ENCODE peak calls at places on chromosomes 11 and 22, in four cellular contexts. L, D, C and A are unnamed samples.

GRCh38 chr11:55707029-55707428 is 45.0 kb downstream of the OR4C6 start:
- DNase-seq in L (peak; percentile 21), D (peak; percentile 45), C (no peak), A (peak; percentile 65)

GRCh38 chr11:106974831-106975230 is 43.4 kb downstream of the GUCY1A2 start:
- DNase-seq in L (no peak), D (no peak), C (no peak), A (peak; percentile 34)

GRCh38 chr11:124758355-124759267 is 3.5 kb downstream of the ESAM start:
- DNase-seq in L (peak; percentile 44), D (peak; percentile 84), C (peak; percentile 78), A (peak; percentile 70)

GRCh38 chr11:14506532-14506931 is 6.9 kb upstream of the COPB1 start:
- DNase-seq in L (peak; percentile 55), D (peak; percentile 28), C (no peak), A (peak; percentile 28)

GRCh38 chr11:121575963-121576290 is 123.2 kb upstream of the SORL1-AS1 start:
- DNase-seq in L (no peak), D (no peak), C (no peak), A (no peak)

GRCh38 chr11:58562375-58562800 is 13.3 kb downstream of the LPXN start:
- DNase-seq in L (no peak), D (no peak), C (no peak), A (no peak)

GRCh38 chr22:23292453-23293350 is 112.4 kb downstream of the BCR start:
- DNase-seq in L (no peak), D (no peak), C (no peak), A (no peak)

GRCh38 chr11:1274501-1274900 is 34.9 kb downstream of the TOLLIP start:
- DNase-seq in L (no peak), D (no peak), C (no peak), A (no peak)

GRCh38 chr22:39110631-39111561 is 13.9 kb downstream of the APOBEC3H start:
- DNase-seq in L (no peak), D (no peak), C (no peak), A (no peak)

GRCh38 chr22:36386351-36386899 is 1.3 kb downstream of the MYH9 start:
- DNase-seq in L (no peak), D (peak; percentile 66), C (no peak), A (peak; percentile 57)

GRCh38 chr11:1053121-1053901 is 16.8 kb upstream of the MUC6 start:
- DNase-seq in L (peak; percentile 5), D (no peak), C (no peak), A (no peak)

GRCh38 chr11:9169595-9170295 is 78.3 kb upstream of the SCUBE2 start:
- DNase-seq in L (no peak), D (peak; percentile 29), C (no peak), A (no peak)

GRCh38 chr11:112780351-112781043 is 180.7 kb upstream of the NCAM1 start:
- DNase-seq in L (peak; percentile 53), D (peak; percentile 8), C (peak; percentile 65), A (peak; percentile 41)

GRCh38 chr11:126129681-126130671 is 67.3 kb upstream of the CDON start:
- DNase-seq in L (no peak), D (no peak), C (no peak), A (no peak)

GRCh38 chr22:44381761-44382454 is 69.2 kb upstream of the SHISAL1 start:
- DNase-seq in L (no peak), D (no peak), C (no peak), A (no peak)

GRCh38 chr22:45310331-45311032 is 748 bp downstream of the FAM118A start:
- DNase-seq in L (no peak), D (no peak), C (no peak), A (no peak)

GRCh38 chr22:37171662-37172061 is 16.4 kb downstream of the C1QTNF6 start:
- DNase-seq in L (no peak), D (no peak), C (no peak), A (no peak)

GRCh38 chr11:74357449-74357848 is 40.8 kb downstream of the PGM2L1 start:
- DNase-seq in L (no peak), D (no peak), C (no peak), A (no peak)

GRCh38 chr11:8382436-8383053 is 118.9 kb upstream of the LMO1 start:
- DNase-seq in L (peak; percentile 20), D (peak; percentile 56), C (no peak), A (peak; percentile 28)

GRCh38 chr22:41285441-41285819 is 557 bp downstream of the RANGAP1 start:
- DNase-seq in L (peak; percentile 82), D (peak; percentile 98), C (peak; percentile 25), A (peak; percentile 78)

GRCh38 chr11:8832571-8833260 is 78.3 kb upstream of the AKIP1 start:
- DNase-seq in L (peak; percentile 93), D (peak; percentile 95), C (no peak), A (peak; percentile 67)

GRCh38 chr11:87421422-87421821 is 383.7 kb downstream of the TMEM135 start:
- DNase-seq in L (peak; percentile 84), D (peak; percentile 87), C (no peak), A (peak; percentile 92)

GRCh38 chr11:126725043-126725442 is 275.5 kb downstream of the KIRREL3 start:
- DNase-seq in L (no peak), D (no peak), C (no peak), A (no peak)

GRCh38 chr11:96162816-96163499 is 180.0 kb downstream of the MAML2 start:
- DNase-seq in L (peak; percentile 98), D (peak; percentile 94), C (no peak), A (peak; percentile 99)

GRCh38 chr11:102495161-102496042 is 35.1 kb downstream of the MMP7 start:
- DNase-seq in L (peak; percentile 90), D (peak; percentile 91), C (no peak), A (peak; percentile 92)

GRCh38 chr22:43840851-43841250 is 21.5 kb downstream of the SULT4A1 start:
- DNase-seq in L (no peak), D (no peak), C (no peak), A (no peak)

GRCh38 chr11:126878892-126879291 is 121.7 kb downstream of the KIRREL3 start:
- DNase-seq in L (no peak), D (peak; percentile 13), C (no peak), A (no peak)

GRCh38 chr22:29738118-29738815 is 18.5 kb downstream of the CABP7 start:
- DNase-seq in L (no peak), D (no peak), C (no peak), A (no peak)

GRCh38 chr11:130523609-130524008 is 75.2 kb downstream of the ADAMTS15 start:
- DNase-seq in L (peak; percentile 91), D (peak; percentile 95), C (no peak), A (peak; percentile 90)

GRCh38 chr11:68020575-68020974 is 9.9 kb upstream of the NDUFS8 start:
- DNase-seq in L (no peak), D (peak; percentile 72), C (no peak), A (peak; percentile 53)
- TF ChIP-seq CTCF in L (peak; percentile 40), D (peak; percentile 34), C (peak; percentile 35), A (peak; percentile 62)

GRCh38 chr11:19632435-19632834 is 80.2 kb upstream of the NAV2 start:
- DNase-seq in L (peak; percentile 32), D (peak; percentile 89), C (no peak), A (peak; percentile 37)

GRCh38 chr11:19635332-19635731 is 77.3 kb upstream of the NAV2 start:
- DNase-seq in L (no peak), D (no peak), C (no peak), A (no peak)

GRCh38 chr11:19631657-19632325 is 80.8 kb upstream of the NAV2 start:
- DNase-seq in L (peak; percentile 79), D (peak; percentile 41), C (no peak), A (peak; percentile 46)

GRCh38 chr11:19628018-19628417 is 84.6 kb upstream of the NAV2 start:
- DNase-seq in L (peak; percentile 81), D (peak; percentile 97), C (peak; percentile 70), A (peak; percentile 95)

GRCh38 chr11:19633276-19633675 is 79.4 kb upstream of the NAV2 start:
- DNase-seq in L (peak; percentile 39), D (peak; percentile 45), C (peak; percentile 19), A (peak; percentile 71)
- H3K4me3 ChIP-seq in L (no peak overlapping the region), D (no peak overlapping the region), C (no peak overlapping the region), A (no peak overlapping the region)

DNA sequence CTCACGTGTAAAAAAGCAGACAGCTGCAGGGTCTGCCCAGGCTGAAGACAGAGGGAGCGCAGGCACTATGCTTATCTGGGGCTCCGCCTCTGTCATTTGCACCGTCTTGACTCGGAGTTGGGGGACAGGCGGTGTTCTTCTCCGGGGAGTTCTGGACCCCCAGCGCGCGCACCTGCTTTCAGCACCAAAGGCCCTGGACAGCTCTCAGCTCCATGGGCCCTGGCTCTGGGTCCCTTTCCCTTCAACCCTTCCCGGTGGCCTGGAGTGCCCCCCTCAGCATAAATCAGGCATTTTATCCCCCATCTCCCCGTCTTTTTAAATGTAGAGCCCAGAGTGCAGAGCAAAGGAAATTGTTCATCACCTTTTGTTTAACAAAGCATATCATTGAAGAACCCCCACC is 1.5 kb downstream of the SEZ6L start:
- DNase-seq in L (no peak), D (no peak), C (peak; percentile 13), A (no peak)
- TF ChIP-seq CTCF in L (no peak), D (no peak), C (no peak), A (no peak)

GRCh38 chr11:35553831-35554230 is 28.4 kb upstream of the PAMR1 start:
- DNase-seq in L (peak; percentile 98), D (peak; percentile 84), C (no peak), A (peak; percentile 89)
- H3K4me3 ChIP-seq in L (no peak overlapping the region), D (no peak overlapping the region), C (no peak overlapping the region), A (no peak overlapping the region)

GRCh38 chr22:19287076-19287724 is 4.3 kb downstream of the CLTCL1 start:
- DNase-seq in L (peak; percentile 35), D (peak; percentile 47), C (no peak), A (no peak)
- TF ChIP-seq CTCF in L (no peak), D (no peak), C (no peak), A (no peak)

GRCh38 chr11:44950625-44951472 is at the start of gene TP53I11:
- DNase-seq in L (peak; percentile 70), D (peak; percentile 55), C (peak; percentile 88), A (peak; percentile 90)
- H3K4me3 ChIP-seq in L (peak within 1 kb of the TSS; percentile 81), D (peak within 1 kb of the TSS; percentile 82), C (peak within 1 kb of the TSS; percentile 99), A (peak within 1 kb of the TSS; percentile 100)

DNA sequence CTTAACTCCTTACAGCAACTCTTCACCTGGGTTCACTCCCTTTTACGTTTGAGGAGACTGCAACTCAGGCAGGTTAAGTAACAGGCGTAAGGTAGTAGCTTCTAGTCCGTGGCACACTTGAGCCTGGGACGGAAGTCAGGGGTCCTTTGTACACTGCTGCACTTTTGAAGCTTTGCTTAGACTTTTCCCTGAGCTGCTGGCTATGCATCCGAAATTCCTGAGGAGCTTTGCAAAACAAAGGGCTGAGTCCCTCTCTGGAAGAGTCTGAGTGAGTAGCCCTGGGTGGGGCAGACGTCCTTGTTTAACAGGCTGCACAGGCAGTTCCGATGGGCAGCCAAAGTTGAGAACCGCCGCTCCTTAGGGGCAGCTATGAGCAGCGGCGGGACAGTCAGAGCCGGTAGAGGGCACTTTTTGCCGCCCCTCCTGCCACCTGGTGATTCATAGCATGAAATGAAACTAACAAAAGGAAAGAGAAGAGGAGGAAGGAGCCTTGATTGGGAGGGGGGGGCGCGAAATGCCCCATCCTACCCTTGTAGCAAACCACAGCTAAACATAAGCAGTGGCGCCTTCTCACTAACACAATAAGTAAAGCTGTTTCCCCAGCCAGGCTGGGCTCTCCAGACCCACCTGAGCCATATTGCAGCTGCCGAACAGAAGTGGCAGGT is 1.4 kb downstream of the TMEM109 start:
- DNase-seq in L (peak; percentile 65), D (peak; percentile 87), C (peak; percentile 49), A (peak; percentile 62)
- TF ChIP-seq CTCF in L (peak; percentile 30), D (peak; percentile 14), C (peak; percentile 49), A (peak; percentile 19)

GRCh38 chr11:93524868-93525267 is 18.3 kb downstream of the SMCO4 start:
- DNase-seq in L (no peak), D (no peak), C (no peak), A (no peak)
- H3K4me3 ChIP-seq in L (no peak overlapping the region), D (no peak overlapping the region), C (no peak overlapping the region), A (no peak overlapping the region)